ENCODE peak calls at places on chromosomes 5 and 9, in four cellular contexts. J is A549, O is NB4, C is fibroblast of lung. K is an unnamed sample.
A peak's percentile ranks its signal among the peaks of the same experiment; 100 is the strongest.

GRCh38 chr9:93664549-93665120 is 88.3 kb downstream of the PHF2 start:
- DNase-seq in C (no peak), J (no peak), O (no peak), K (no peak)

GRCh38 chr5:125295405-125295872 is 549.0 kb upstream of the ZNF608 start:
- DNase-seq in J (no peak), C (peak; percentile 54), O (no peak), K (no peak)

GRCh38 chr5:55923177-55923872 is 71.4 kb downstream of the IL6ST start:
- DNase-seq in C (no peak), O (peak; percentile 54), J (no peak), K (no peak)

GRCh38 chr9:13705356-13705755 is 425.9 kb upstream of the MPDZ start:
- DNase-seq in J (no peak), C (peak; percentile 46), O (no peak), K (no peak)

GRCh38 chr5:72951850-72952468 is 3.9 kb upstream of the FCHO2 start:
- DNase-seq in O (peak; percentile 48), C (peak; percentile 74), J (peak; percentile 41), K (peak; percentile 44)

GRCh38 chr9:129253820-129254381 is 75.8 kb upstream of the IER5L start:
- DNase-seq in C (peak; percentile 27), J (no peak), O (peak; percentile 87), K (no peak)

GRCh38 chr5:25028994-25029393 is 384.2 kb upstream of the CDH10 start:
- DNase-seq in O (no peak), C (peak; percentile 14), J (no peak), K (no peak)

GRCh38 chr5:143196601-143197259 is 206.8 kb downstream of the NR3C1 start:
- DNase-seq in C (no peak), O (no peak), J (no peak), K (no peak)

GRCh38 chr5:168796840-168797548 is 217.8 kb upstream of the PANK3 start:
- DNase-seq in C (no peak), J (no peak), O (no peak), K (no peak)

GRCh38 chr5:94402096-94402495 is 216.3 kb downstream of the KIAA0825 start:
- DNase-seq in C (peak; percentile 19), J (no peak), O (no peak), K (no peak)

DNA sequence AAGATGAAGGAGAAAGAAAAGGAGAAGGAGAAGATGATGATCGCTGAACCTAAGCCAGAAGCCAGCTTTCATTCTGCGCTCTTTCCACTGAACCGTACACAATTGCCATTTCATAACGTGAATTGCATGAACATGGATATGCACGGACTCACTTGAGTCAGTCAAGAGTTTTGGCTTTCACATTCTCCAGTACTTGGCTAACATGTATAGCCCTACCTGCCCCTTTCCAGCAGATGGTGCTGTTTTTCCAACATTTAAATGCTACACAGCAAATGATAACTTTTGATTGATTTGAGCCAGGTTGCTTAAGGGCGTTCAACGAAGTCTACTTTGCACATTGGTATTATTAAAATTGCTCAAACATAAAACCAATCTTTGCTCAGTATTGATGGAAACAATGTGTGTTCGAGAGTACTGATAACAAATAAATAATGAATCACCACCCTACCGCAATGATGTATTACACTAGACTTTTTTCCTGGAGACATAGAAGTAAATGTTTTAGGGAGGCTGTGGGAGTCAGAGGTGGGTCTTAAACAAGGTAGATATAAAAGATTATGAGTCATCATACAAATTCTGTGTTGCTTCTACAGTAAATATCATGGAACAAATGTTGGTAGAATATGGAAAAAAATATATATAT is 196.4 kb downstream of the TRPM3 start:
- DNase-seq in J (peak; percentile 18), O (peak; percentile 51), C (peak; percentile 87), K (peak; percentile 67)
- H3K4me3 ChIP-seq in J (no peak overlapping the region), O (no peak overlapping the region), C (no peak overlapping the region), K (peak overlapping the region; percentile 17)

DNA sequence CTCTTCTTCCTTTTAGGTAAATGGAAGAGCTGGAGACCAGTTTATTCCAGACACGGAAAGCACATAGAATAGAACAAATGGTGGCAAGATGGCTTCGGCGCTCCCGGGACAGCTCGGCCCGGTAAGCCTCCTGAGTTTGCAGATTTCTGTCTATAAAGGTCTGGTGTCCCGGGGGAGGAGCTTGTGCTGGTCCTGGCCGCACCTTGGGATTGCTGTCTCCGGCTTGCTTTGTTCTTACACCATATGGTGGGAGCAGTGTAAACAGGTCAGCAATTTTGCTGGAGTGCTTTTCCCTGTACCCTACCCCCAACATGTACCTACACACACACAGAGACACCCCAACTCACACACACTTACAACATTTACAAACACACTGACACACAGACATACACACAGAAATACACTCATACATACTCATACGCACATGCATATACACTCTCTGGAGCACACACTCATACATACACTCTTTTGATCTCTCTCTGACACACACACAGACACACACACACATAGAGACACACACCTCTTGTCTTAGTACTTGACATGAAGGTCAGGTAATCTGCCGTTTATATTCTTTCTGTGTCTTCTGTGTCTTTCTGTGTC is 42.0 kb downstream of the FRMPD1 start:
- DNase-seq in C (no peak), J (no peak), O (no peak), K (no peak)
- H3K4me3 ChIP-seq in C (no peak overlapping the region), J (no peak overlapping the region), O (no peak overlapping the region), K (no peak overlapping the region)

DNA sequence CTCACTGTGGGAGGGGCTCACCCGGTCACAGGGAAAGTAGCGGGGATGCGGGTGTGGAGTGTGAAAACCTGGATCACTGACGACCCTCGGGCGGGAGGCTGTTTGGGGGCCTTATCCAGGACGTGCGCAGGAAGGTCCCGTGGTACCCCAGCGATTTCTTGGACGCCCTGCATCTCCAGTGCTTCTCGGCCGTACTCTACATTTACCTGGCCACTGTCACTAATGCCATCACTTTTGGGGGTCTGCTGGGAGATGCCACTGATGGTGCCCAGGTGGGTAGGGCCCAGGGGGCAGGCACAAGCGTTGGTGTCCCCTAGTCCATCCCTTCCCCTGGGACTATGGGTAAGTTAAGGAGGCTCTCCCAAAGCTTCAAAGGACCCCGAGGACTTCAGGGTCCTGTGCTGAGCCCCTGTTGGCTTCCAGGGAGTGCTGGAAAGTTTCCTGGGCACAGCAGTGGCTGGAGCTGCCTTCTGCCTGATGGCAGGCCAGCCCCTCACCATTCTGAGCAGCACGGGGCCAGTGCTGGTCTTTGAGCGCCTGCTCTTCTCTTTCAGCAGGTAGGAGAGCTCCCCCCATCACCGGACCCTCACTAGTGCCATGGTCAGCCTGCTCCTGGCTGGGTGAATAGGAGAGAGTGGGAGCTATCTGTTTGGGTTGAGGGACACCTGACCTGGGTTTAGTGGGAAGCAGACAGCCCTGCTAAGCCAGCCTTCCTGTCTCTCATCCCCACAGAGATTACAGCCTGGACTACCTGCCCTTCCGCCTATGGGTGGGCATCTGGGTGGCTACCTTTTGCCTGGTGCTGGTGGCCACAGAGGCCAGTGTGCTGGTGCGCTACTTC is 3.9 kb downstream of the SLC4A9 start:
- DNase-seq in J (no peak), C (no peak), O (no peak), K (no peak)
- H3K4me3 ChIP-seq in J (peak overlapping the region; percentile 37), C (no peak overlapping the region), O (no peak overlapping the region), K (peak overlapping the region; percentile 43)

DNA sequence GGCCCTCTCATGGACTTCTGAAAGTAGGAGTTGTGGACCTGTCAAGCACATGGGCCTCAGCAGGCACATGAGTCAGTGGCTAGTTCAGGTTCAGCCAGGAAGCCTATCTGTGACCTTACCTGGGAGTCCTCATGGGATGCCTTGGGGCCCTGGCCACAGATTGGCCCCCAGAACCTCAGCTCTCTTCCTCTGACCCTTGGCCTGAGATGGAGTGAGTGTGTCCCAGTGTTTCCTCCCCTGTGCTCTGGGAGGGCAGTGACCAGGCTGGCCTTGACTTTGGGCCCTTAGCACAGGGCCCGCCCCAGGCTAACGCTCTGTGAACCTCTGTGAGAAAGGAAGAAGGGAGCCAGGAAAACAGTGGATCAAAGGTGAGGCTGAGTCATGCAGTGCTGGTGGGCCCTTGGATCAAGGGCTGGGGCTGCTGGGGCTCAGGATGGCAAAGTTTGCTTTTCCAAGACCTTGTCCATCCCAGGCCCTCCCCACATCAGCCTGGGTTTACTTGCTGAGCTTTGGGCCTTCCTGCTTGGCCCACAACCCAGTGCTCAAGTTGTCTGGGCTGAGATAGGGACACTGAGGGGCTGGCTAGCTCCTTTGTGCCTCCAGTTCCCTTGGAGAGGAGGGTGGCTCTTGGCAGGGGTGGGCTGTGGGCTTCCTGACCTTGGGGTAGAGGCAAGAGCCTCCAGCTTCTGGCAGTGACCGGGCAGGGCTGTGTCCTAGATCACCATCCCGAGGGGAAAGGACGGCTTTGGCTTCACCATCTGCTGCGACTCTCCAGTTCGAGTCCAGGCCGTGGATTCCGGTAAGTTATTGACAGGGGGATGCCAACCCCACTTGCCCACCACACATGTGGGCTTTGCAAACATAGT is 41.4 kb downstream of the RGS3 start:
- DNase-seq in C (no peak), O (no peak), J (no peak), K (no peak)
- H3K4me3 ChIP-seq in C (no peak overlapping the region), O (no peak overlapping the region), J (no peak overlapping the region), K (no peak overlapping the region)

GRCh38 chr5:150787659-150788058 is 9.1 kb downstream of the SMIM3 start:
- DNase-seq in O (peak; percentile 64), C (peak; percentile 15), J (no peak), K (no peak)
- H3K4me3 ChIP-seq in O (no peak overlapping the region), C (no peak overlapping the region), J (no peak overlapping the region), K (no peak overlapping the region)

GRCh38 chr5:88769165-88769564 is 113.8 kb downstream of the MEF2C start:
- DNase-seq in J (no peak), C (peak; percentile 75), O (no peak), K (peak; percentile 78)

GRCh38 chr5:88770290-88771257 is 112.4 kb downstream of the MEF2C start:
- DNase-seq in C (peak; percentile 41), O (no peak), J (no peak), K (peak; percentile 59)

GRCh38 chr5:88768411-88768810 is 114.6 kb downstream of the MEF2C start:
- DNase-seq in O (no peak), C (no peak), J (no peak), K (no peak)

GRCh38 chr5:88772831-88773230 is 110.2 kb downstream of the MEF2C start:
- DNase-seq in C (no peak), J (no peak), O (no peak), K (no peak)

GRCh38 chr5:88772047-88772446 is 110.9 kb downstream of the MEF2C start:
- DNase-seq in C (no peak), O (no peak), J (no peak), K (no peak)
- H3K4me3 ChIP-seq in C (no peak overlapping the region), O (no peak overlapping the region), J (no peak overlapping the region), K (no peak overlapping the region)

DNA sequence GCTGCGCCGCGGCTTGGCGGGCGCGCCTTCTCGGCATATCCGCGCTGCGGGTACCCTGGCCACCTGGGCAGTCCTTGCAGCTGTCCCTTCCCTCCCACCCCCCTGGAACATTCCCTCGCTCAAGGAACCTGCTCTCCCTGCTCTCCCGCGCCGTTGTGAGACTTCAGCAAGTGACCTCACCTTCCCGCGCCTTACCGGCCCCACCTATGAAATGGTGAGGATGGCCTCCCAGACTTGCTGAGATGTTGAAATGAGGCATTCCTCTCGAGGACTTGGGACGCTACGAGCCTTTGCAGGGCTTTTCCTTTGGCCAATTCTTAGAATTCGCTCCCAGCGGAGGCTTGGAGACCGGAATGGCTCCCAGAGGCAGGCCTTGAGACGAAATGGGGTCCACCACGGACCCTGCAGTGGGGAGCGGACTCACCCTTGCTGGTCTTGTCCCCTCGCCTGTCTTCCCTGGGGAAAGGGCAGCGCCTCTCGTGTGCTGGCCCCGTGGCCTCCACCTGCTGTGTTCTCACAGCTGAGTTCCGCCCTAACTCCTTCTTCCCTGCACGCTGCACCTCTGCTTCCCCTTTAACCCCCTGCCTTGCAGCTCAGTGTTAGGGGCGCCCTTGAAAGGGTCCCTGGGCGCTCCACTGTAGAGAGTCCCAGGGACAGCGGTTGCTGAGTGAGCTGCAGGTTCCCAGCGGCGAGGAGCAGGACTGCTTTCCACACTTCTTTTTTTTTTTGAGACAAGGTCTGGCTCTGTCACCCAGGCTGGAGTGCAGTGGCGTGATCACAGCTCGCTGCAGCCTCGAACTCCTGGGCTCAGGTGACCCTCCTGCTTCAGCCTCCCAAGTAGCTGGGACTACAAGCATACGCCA is 907 bp downstream of the HMCN2 start:
- DNase-seq in C (no peak), J (no peak), O (no peak), K (no peak)
- H3K4me3 ChIP-seq in C (no peak overlapping the region), J (peak overlapping the region; percentile 31), O (no peak overlapping the region), K (no peak overlapping the region)